ENCODE peak calls at places on chromosomes 7 and 10, in eight cellular contexts. O is mucosa of descending colon, S is heart left ventricle, Y is WTC11, V is thoracic aorta, E is GM06990, N is HFFc6, G is GM12878. H is an unnamed sample.

GRCh38 chr10:122207596-122207995 is 63.5 kb upstream of the BTBD16 start:
- DNase-seq in Y (no peak), O (no peak), S (no peak), N (no peak), V (no peak), G (no peak), E (no peak), H (no peak)

GRCh38 chr10:63627881-63628296 is 106.7 kb downstream of the REEP3 start:
- DNase-seq in V (no peak), E (no peak), O (no peak), N (no peak), S (no peak), Y (no peak), G (no peak), H (no peak)

GRCh38 chr10:63666836-63667383 is 145.7 kb downstream of the REEP3 start:
- DNase-seq in E (no peak), V (no peak), Y (no peak), S (no peak), O (no peak), G (peak; percentile 15), N (peak; percentile 81), H (no peak)

GRCh38 chr10:104109908-104110662 is 11.9 kb upstream of the SFR1 start:
- DNase-seq in S (no peak), E (no peak), Y (no peak), O (no peak), N (peak; percentile 86), G (peak; percentile 40), V (no peak), H (no peak)

GRCh38 chr10:95327367-95327766 is 36.6 kb upstream of the PDLIM1 start:
- DNase-seq in E (no peak), O (peak; percentile 48), S (peak; percentile 73), N (peak; percentile 40), V (no peak), G (no peak), Y (no peak), H (no peak)

GRCh38 chr10:129951251-129951808 is 12.7 kb downstream of the EBF3 start:
- DNase-seq in O (no peak), G (no peak), V (no peak), S (no peak), Y (no peak), N (no peak), E (no peak), H (no peak)

GRCh38 chr10:76026931-76027330 is 595.5 kb downstream of the LRMDA start:
- DNase-seq in O (no peak), S (no peak), V (no peak), E (no peak), N (no peak), G (no peak), Y (no peak), H (no peak)

GRCh38 chr10:71770789-71771188 is 2.5 kb downstream of the VSIR start:
- DNase-seq in V (no peak), G (no peak), Y (no peak), N (no peak), O (no peak), S (no peak), E (no peak), H (no peak)

GRCh38 chr10:86310702-86311101 is 55.9 kb downstream of the GRID1 start:
- DNase-seq in O (no peak), V (no peak), E (no peak), S (no peak), N (no peak), G (no peak), Y (no peak), H (no peak)

GRCh38 chr10:30420266-30420665 is 13.7 kb upstream of the MAP3K8 start:
- DNase-seq in V (no peak), E (peak; percentile 60), S (no peak), N (no peak), G (no peak), Y (no peak), O (no peak), H (no peak)

GRCh38 chr10:132544744-132545658 is 7.4 kb downstream of the INPP5A start:
- DNase-seq in G (no peak), N (no peak), V (no peak), S (no peak), O (no peak), Y (peak; percentile 8), E (no peak), H (no peak)

GRCh38 chr10:46229144-46229563 is 57.6 kb upstream of the ANTXRL start:
- DNase-seq in O (peak; percentile 30), E (no peak), Y (peak; percentile 68), N (no peak), V (no peak), G (no peak), S (peak; percentile 10), H (no peak)

GRCh38 chr10:76350583-76350982 is 919.2 kb downstream of the LRMDA start:
- DNase-seq in G (no peak), S (no peak), E (no peak), V (no peak), N (no peak), Y (no peak), O (no peak), H (no peak)

GRCh38 chr10:95864906-95865813 is 42.6 kb upstream of the CC2D2B start:
- DNase-seq in E (no peak), V (no peak), N (peak; percentile 78), O (peak; percentile 35), S (peak; percentile 33), Y (peak; percentile 36), G (peak; percentile 42), H (peak; percentile 27)

GRCh38 chr7:8261711-8262695 is at the start of gene ICA1:
- DNase-seq in O (peak; percentile 84), V (no peak), N (no peak), E (peak; percentile 41), S (peak; percentile 86), Y (peak; percentile 82), G (no peak), H (no peak)

GRCh38 chr7:107744345-107744750 is 406 bp downstream of the CBLL1 start:
- DNase-seq in S (no peak), O (no peak), Y (no peak), V (no peak), N (no peak), G (no peak), E (no peak), H (no peak)

GRCh38 chr10:28593811-28594210 is 60.9 kb downstream of the WAC start:
- DNase-seq in E (no peak), S (no peak), Y (no peak), G (no peak), O (no peak), V (no peak), N (no peak), H (no peak)

GRCh38 chr10:122381680-122382079 is 7.2 kb downstream of the PLEKHA1 start:
- DNase-seq in G (no peak), Y (no peak), V (no peak), E (no peak), O (no peak), S (no peak), N (no peak), H (no peak)

GRCh38 chr7:117669818-117670217 is 190.0 kb downstream of the CFTR start:
- DNase-seq in G (no peak), N (no peak), E (no peak), V (no peak), S (no peak), O (no peak), Y (peak; percentile 31), H (no peak)
- TF ChIP-seq CTCF in G (no peak), N (no peak), E (no peak), V (no peak), S (no peak), O (no peak), Y (no peak), H (no peak)

GRCh38 chr7:100874577-100875355 is at the start of gene SRRT:
- DNase-seq in Y (peak; percentile 98), E (peak; percentile 97), G (peak; percentile 93), N (peak; percentile 96), O (peak; percentile 99), S (peak; percentile 99), V (peak; percentile 96), H (peak; percentile 97)
- TF ChIP-seq CTCF in Y (no peak), E (no peak), G (no peak), N (peak; percentile 72), O (peak; percentile 50), S (peak; percentile 38), V (peak; percentile 69), H (peak; percentile 12)

GRCh38 chr7:121450631-121451030 is 54.5 kb upstream of the FAM3C start:
- DNase-seq in S (no peak), G (no peak), V (no peak), E (no peak), N (no peak), O (no peak), Y (no peak), H (no peak)

GRCh38 chr7:121449735-121450134 is 53.6 kb upstream of the FAM3C start:
- DNase-seq in G (no peak), E (no peak), V (no peak), O (no peak), N (no peak), Y (no peak), S (no peak), H (no peak)

GRCh38 chr7:121447939-121448338 is 51.8 kb upstream of the FAM3C start:
- DNase-seq in O (no peak), N (no peak), G (no peak), E (no peak), V (no peak), S (no peak), Y (no peak), H (no peak)

GRCh38 chr7:121448429-121448828 is 52.3 kb upstream of the FAM3C start:
- DNase-seq in G (no peak), N (no peak), S (no peak), O (no peak), Y (no peak), V (no peak), E (no peak), H (no peak)

DNA sequence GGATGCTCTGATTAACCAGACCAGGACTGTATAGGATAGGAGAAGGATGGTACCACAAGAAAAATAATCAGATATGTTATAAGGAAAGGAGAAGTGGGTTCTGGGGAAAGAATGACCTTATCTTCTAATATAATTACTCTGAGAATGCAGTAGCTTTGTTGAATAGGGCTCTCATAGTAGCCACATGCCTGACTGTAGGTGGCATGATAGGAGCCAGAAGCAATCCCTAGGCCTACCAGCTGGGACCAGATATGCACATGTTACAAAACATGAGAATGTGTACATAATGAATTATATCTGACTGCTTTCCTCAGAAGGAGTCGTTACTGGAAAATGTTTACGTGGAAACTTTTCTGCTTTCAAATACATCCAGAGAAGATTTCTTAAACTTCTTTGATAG is 53.2 kb upstream of the FAM3C start:
- DNase-seq in N (peak; percentile 18), S (no peak), G (no peak), E (no peak), V (no peak), Y (no peak), O (no peak), H (no peak)
- TF ChIP-seq CTCF in N (no peak), S (no peak), G (no peak), E (no peak), V (no peak), Y (no peak), O (no peak), H (no peak)

GRCh38 chr7:138032775-138033174 is 30.9 kb upstream of the CREB3L2 start:
- DNase-seq in G (no peak), V (no peak), S (no peak), O (no peak), Y (no peak), E (no peak), N (no peak), H (no peak)
- TF ChIP-seq CTCF in G (no peak), V (no peak), S (no peak), O (no peak), Y (no peak), E (no peak), N (no peak), H (no peak)

GRCh38 chr10:2137549-2138174 is 400.3 kb upstream of the ADARB2 start:
- DNase-seq in G (no peak), S (no peak), N (no peak), O (no peak), Y (peak; percentile 56), E (no peak), V (no peak), H (no peak)
- TF ChIP-seq CTCF in G (peak; percentile 45), S (no peak), N (no peak), O (no peak), Y (peak; percentile 57), E (peak; percentile 57), V (no peak), H (no peak)

H was measured in natural killer cell.